ENCODE peak calls at places on chromosomes 7 and 10, in five cellular contexts. Y, Q, N, Z and P are unnamed samples.

GRCh38 chr10:43282881-43283280 is 16.0 kb upstream of the RASGEF1A start:
- DNase-seq in Y (no peak), Q (no peak), N (no peak), Z (no peak), P (no peak)

GRCh38 chr10:84204122-84204521 is 9.8 kb downstream of the CDHR1 start:
- DNase-seq in Y (no peak), Q (no peak), N (no peak), Z (peak), P (no peak)

GRCh38 chr10:408223-408622 is 273.0 kb downstream of the ZMYND11 start:
- DNase-seq in Y (no peak), Q (no peak), N (peak), Z (no peak), P (no peak)

GRCh38 chr10:102927311-102928010 is 9.4 kb downstream of the CNNM2 start:
- DNase-seq in Y (no peak), Q (no peak), N (no peak), Z (no peak), P (no peak)

GRCh38 chr7:22665816-22666375 is 61.1 kb upstream of the IL6 start:
- DNase-seq in Y (no peak), Q (no peak), N (no peak), Z (no peak), P (no peak)

GRCh38 chr7:37128644-37129043 is 320.0 kb downstream of the ELMO1 start:
- DNase-seq in Y (no peak), Q (no peak), N (no peak), Z (no peak), P (no peak)

GRCh38 chr7:115352375-115352774 is 430.5 kb downstream of the MDFIC start:
- DNase-seq in Y (peak), Q (no peak), N (no peak), Z (peak), P (no peak)

GRCh38 chr10:79495306-79495705 is 17.0 kb upstream of the EIF5AL1 start:
- DNase-seq in Y (no peak), Q (no peak), N (no peak), Z (no peak), P (no peak)

GRCh38 chr7:107041097-107041496 is 3.4 kb upstream of the PRKAR2B start:
- DNase-seq in Y (no peak), Q (no peak), N (no peak), Z (no peak), P (no peak)

GRCh38 chr10:4024846-4025245 is 239.8 kb upstream of the KLF6 start:
- DNase-seq in Y (no peak), Q (no peak), N (no peak), Z (no peak), P (no peak)

GRCh38 chr10:103021897-103022286 is 103.8 kb downstream of the CNNM2 start:
- DNase-seq in Y (peak), Q (no peak), N (no peak), Z (peak), P (no peak)

GRCh38 chr7:48610705-48611104 is 313.6 kb upstream of the CDC14C start:
- DNase-seq in Y (no peak), Q (no peak), N (no peak), Z (no peak), P (no peak)

GRCh38 chr10:6203331-6204062 is 765 bp downstream of the PFKFB3 start:
- DNase-seq in Y (peak), Q (peak), N (no peak), Z (peak), P (no peak)

GRCh38 chr7:7438851-7439250 is 96.8 kb downstream of the COL28A1 start:
- DNase-seq in Y (peak), Q (no peak), N (no peak), Z (peak), P (no peak)

DNA sequence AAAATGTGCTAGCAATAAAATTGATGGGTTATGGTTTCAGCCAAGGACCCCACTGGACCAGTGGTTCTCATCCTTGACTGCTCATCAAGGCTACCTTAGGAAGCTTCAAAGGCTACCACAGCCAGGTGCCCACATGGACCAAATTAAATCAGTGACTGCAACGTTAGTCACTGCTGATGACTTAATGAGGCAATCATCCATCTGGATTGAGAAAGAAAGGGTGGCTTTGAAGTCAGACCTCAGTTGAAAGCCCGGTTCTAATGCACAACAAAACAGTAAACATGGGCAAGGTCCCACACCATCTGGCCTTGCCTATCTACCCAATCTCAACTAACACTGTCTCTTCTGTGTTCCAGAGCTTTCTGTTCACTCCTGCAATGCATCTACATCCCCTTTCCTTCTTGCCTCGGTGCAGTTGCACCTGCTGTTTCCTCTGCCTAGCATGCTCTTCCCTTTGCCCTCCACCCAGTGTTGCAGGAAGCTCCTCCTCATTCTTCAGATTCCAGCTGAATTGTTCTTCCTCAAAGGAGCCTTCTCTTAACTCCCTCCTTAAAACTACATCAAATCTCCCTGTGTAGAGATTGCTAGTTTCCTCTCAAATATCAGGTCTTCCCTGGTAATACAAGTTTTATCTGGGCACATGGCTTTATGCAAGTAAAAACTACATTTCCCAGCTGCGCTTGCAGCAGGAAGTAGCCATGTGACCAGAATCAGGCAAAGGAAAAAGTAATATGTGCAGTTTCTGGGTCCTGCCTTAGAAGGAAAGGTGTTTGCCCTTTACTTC is 10.3 kb upstream of the KCNK18 start:
- DNase-seq in Y (no peak), Q (no peak), N (no peak), Z (peak), P (no peak)
- H3K4me3 ChIP-seq in Y (no peak), Q (no peak), N (no peak), Z (no peak), P (no peak)

GRCh38 chr10:1609038-1609411 is 128.3 kb downstream of the ADARB2 start:
- DNase-seq in Y (no peak), Q (no peak), N (no peak), Z (no peak), P (no peak)

GRCh38 chr10:1609596-1609995 is 127.7 kb downstream of the ADARB2 start:
- DNase-seq in Y (no peak), Q (no peak), N (no peak), Z (no peak), P (no peak)

GRCh38 chr10:1608408-1609037 is 128.8 kb downstream of the ADARB2 start:
- DNase-seq in Y (no peak), Q (peak), N (no peak), Z (no peak), P (no peak)

GRCh38 chr10:1605999-1606940 is 131.1 kb downstream of the ADARB2 start:
- DNase-seq in Y (no peak), Q (no peak), N (no peak), Z (no peak), P (no peak)

GRCh38 chr10:1607466-1607865 is 129.9 kb downstream of the ADARB2 start:
- DNase-seq in Y (no peak), Q (no peak), N (no peak), Z (no peak), P (no peak)
- H3K4me3 ChIP-seq in Y (no peak), Q (no peak), N (no peak), Z (no peak), P (no peak)

GRCh38 chr10:17703706-17704105 is 48.3 kb upstream of the TMEM236 start:
- DNase-seq in Y (no peak), Q (no peak), N (no peak), Z (no peak), P (no peak)
- H3K4me3 ChIP-seq in Y (no peak), Q (no peak), N (no peak), Z (no peak), P (no peak)

DNA sequence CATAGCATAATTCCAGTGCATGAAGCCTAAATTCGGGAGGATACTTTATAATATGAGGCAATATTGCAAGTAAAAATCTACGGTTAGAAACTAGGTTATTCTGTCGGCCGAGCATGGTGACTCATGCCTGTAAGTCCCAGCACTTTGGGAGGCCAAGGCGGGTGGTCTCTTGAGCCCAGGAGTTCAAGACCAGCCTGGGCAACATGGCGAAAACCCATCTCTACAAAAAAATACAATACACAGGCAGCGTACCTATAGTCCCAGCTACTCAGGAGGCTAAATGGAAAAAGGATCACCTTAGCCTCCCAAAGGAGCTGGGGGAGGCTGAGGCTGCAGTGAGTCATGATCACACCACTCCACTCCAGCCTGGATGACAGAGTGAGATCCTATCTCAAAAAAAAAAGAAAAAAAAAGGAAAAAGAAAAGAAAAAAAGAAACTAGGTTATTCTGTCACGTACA is 14.2 kb downstream of the SKAP2 start:
- DNase-seq in Y (peak), Q (no peak), N (no peak), Z (peak), P (no peak)
- H3K4me3 ChIP-seq in Y (no peak), Q (no peak), N (no peak), Z (no peak), P (no peak)

GRCh38 chr7:97079300-97079699 is 38.2 kb upstream of the SDHAF3 start:
- DNase-seq in Y (no peak), Q (no peak), N (no peak), Z (no peak), P (no peak)
- H3K4me3 ChIP-seq in Y (no peak), Q (no peak), N (no peak), Z (no peak), P (no peak)